ENCODE peak calls at places on chromosomes 11 and 22, in nine cellular contexts. One of them, this sample, is unnamed.

GRCh38 chr11:5809122-5809519 is 397 bp downstream of the OR52N2 start:
- DNase-seq in cardiac fibroblast: no peak
- DNase-seq in CD8-positive, alpha-beta T cell: no peak
- DNase-seq in HCT116: no peak
- DNase-seq in OCI-LY7: no peak
- DNase-seq in BE2C: no peak
- DNase-seq in osteoblast: no peak
- DNase-seq in sigmoid colon: no peak
- DNase-seq in breast epithelium: no peak
- DNase-seq in this sample: no peak

GRCh38 chr11:92227954-92228935 is 3.6 kb downstream of the FAT3 start:
- DNase-seq in cardiac fibroblast: no peak
- DNase-seq in CD8-positive, alpha-beta T cell: no peak
- DNase-seq in HCT116: no peak
- DNase-seq in OCI-LY7: no peak
- DNase-seq in BE2C: peak; percentile 12
- DNase-seq in osteoblast: peak; percentile 75
- DNase-seq in sigmoid colon: no peak
- DNase-seq in breast epithelium: no peak
- DNase-seq in this sample: no peak

GRCh38 chr11:119432484-119433368 is 9.8 kb upstream of the THY1 start:
- DNase-seq in cardiac fibroblast: peak; percentile 89
- DNase-seq in CD8-positive, alpha-beta T cell: no peak
- DNase-seq in HCT116: no peak
- DNase-seq in OCI-LY7: no peak
- DNase-seq in BE2C: no peak
- DNase-seq in osteoblast: peak; percentile 92
- DNase-seq in sigmoid colon: no peak
- DNase-seq in breast epithelium: no peak
- DNase-seq in this sample: no peak

GRCh38 chr11:34165786-34166557 is 60.5 kb downstream of the NAT10 start:
- DNase-seq in cardiac fibroblast: peak; percentile 12
- DNase-seq in CD8-positive, alpha-beta T cell: no peak
- DNase-seq in HCT116: no peak
- DNase-seq in OCI-LY7: no peak
- DNase-seq in BE2C: peak; percentile 44
- DNase-seq in osteoblast: peak; percentile 87
- DNase-seq in sigmoid colon: no peak
- DNase-seq in breast epithelium: no peak
- DNase-seq in this sample: no peak

GRCh38 chr22:30201970-30202369 is 44.6 kb downstream of the LIF start:
- DNase-seq in cardiac fibroblast: peak; percentile 88
- DNase-seq in CD8-positive, alpha-beta T cell: no peak
- DNase-seq in HCT116: no peak
- DNase-seq in OCI-LY7: no peak
- DNase-seq in BE2C: no peak
- DNase-seq in osteoblast: peak; percentile 87
- DNase-seq in sigmoid colon: no peak
- DNase-seq in breast epithelium: peak; percentile 35
- DNase-seq in this sample: no peak

GRCh38 chr11:69413993-69414392 is 67.5 kb upstream of the LINC01488 start:
- DNase-seq in cardiac fibroblast: no peak
- DNase-seq in CD8-positive, alpha-beta T cell: no peak
- DNase-seq in HCT116: no peak
- DNase-seq in OCI-LY7: no peak
- DNase-seq in BE2C: no peak
- DNase-seq in osteoblast: no peak
- DNase-seq in sigmoid colon: no peak
- DNase-seq in breast epithelium: no peak
- DNase-seq in this sample: no peak

GRCh38 chr22:47374273-47374771 is 611.9 kb downstream of the TBC1D22A start:
- DNase-seq in cardiac fibroblast: no peak
- DNase-seq in CD8-positive, alpha-beta T cell: no peak
- DNase-seq in HCT116: no peak
- DNase-seq in OCI-LY7: no peak
- DNase-seq in BE2C: no peak
- DNase-seq in osteoblast: peak; percentile 62
- DNase-seq in sigmoid colon: peak; percentile 52
- DNase-seq in breast epithelium: no peak
- DNase-seq in this sample: no peak

GRCh38 chr11:57649826-57650738 is at the start of gene YPEL4:
- DNase-seq in cardiac fibroblast: peak; percentile 87
- DNase-seq in CD8-positive, alpha-beta T cell: peak; percentile 61
- DNase-seq in HCT116: no peak
- DNase-seq in OCI-LY7: peak; percentile 21
- DNase-seq in BE2C: no peak
- DNase-seq in osteoblast: peak; percentile 95
- DNase-seq in sigmoid colon: peak; percentile 84
- DNase-seq in breast epithelium: peak; percentile 60
- DNase-seq in this sample: no peak

GRCh38 chr11:8442301-8442700 is 151.7 kb downstream of the STK33 start:
- DNase-seq in cardiac fibroblast: no peak
- DNase-seq in CD8-positive, alpha-beta T cell: no peak
- DNase-seq in HCT116: no peak
- DNase-seq in OCI-LY7: no peak
- DNase-seq in BE2C: peak; percentile 3
- DNase-seq in osteoblast: peak; percentile 26
- DNase-seq in sigmoid colon: no peak
- DNase-seq in breast epithelium: no peak
- DNase-seq in this sample: no peak

GRCh38 chr22:21990449-21991308 is 8.1 kb upstream of the TOP3B start:
- DNase-seq in cardiac fibroblast: no peak
- DNase-seq in CD8-positive, alpha-beta T cell: no peak
- DNase-seq in HCT116: no peak
- DNase-seq in OCI-LY7: no peak
- DNase-seq in BE2C: no peak
- DNase-seq in osteoblast: peak; percentile 48
- DNase-seq in sigmoid colon: no peak
- DNase-seq in breast epithelium: no peak
- DNase-seq in this sample: no peak

GRCh38 chr22:29555065-29555644 is 1.6 kb upstream of the THOC5 start:
- DNase-seq in cardiac fibroblast: peak; percentile 32
- DNase-seq in CD8-positive, alpha-beta T cell: no peak
- DNase-seq in HCT116: no peak
- DNase-seq in OCI-LY7: no peak
- DNase-seq in BE2C: no peak
- DNase-seq in osteoblast: peak; percentile 23
- DNase-seq in sigmoid colon: no peak
- DNase-seq in breast epithelium: peak; percentile 47
- DNase-seq in this sample: no peak

GRCh38 chr11:26227311-26227710 is 104.6 kb upstream of the ANO3 start:
- DNase-seq in cardiac fibroblast: peak; percentile 87
- DNase-seq in CD8-positive, alpha-beta T cell: no peak
- DNase-seq in HCT116: no peak
- DNase-seq in OCI-LY7: peak; percentile 82
- DNase-seq in BE2C: no peak
- DNase-seq in osteoblast: peak; percentile 64
- DNase-seq in sigmoid colon: no peak
- DNase-seq in breast epithelium: no peak
- DNase-seq in this sample: peak; percentile 19

GRCh38 chr11:47485112-47485511 is 36.2 kb upstream of the RAPSN start:
- DNase-seq in cardiac fibroblast: no peak
- DNase-seq in CD8-positive, alpha-beta T cell: no peak
- DNase-seq in HCT116: no peak
- DNase-seq in OCI-LY7: no peak
- DNase-seq in BE2C: no peak
- DNase-seq in osteoblast: no peak
- DNase-seq in sigmoid colon: no peak
- DNase-seq in breast epithelium: no peak
- DNase-seq in this sample: no peak

GRCh38 chr11:74950374-74950969 is 1.4 kb downstream of the SPCS2 start:
- DNase-seq in cardiac fibroblast: no peak
- DNase-seq in CD8-positive, alpha-beta T cell: no peak
- DNase-seq in HCT116: no peak
- DNase-seq in OCI-LY7: peak; percentile 63
- DNase-seq in BE2C: no peak
- DNase-seq in osteoblast: no peak
- DNase-seq in sigmoid colon: no peak
- DNase-seq in breast epithelium: no peak
- DNase-seq in this sample: no peak

GRCh38 chr11:28228196-28228595 is 120.0 kb downstream of the METTL15 start:
- DNase-seq in cardiac fibroblast: peak; percentile 37
- DNase-seq in CD8-positive, alpha-beta T cell: no peak
- DNase-seq in HCT116: no peak
- DNase-seq in OCI-LY7: no peak
- DNase-seq in BE2C: no peak
- DNase-seq in osteoblast: no peak
- DNase-seq in sigmoid colon: no peak
- DNase-seq in breast epithelium: no peak
- DNase-seq in this sample: no peak

GRCh38 chr11:79076526-79077115 is 364.2 kb downstream of the TENM4 start:
- DNase-seq in cardiac fibroblast: peak; percentile 57
- DNase-seq in CD8-positive, alpha-beta T cell: no peak
- DNase-seq in HCT116: peak; percentile 32
- DNase-seq in OCI-LY7: peak; percentile 24
- DNase-seq in BE2C: peak; percentile 65
- DNase-seq in osteoblast: peak; percentile 91
- DNase-seq in sigmoid colon: no peak
- DNase-seq in breast epithelium: no peak
- DNase-seq in this sample: no peak

GRCh38 chr11:67283490-67283963 is 5.6 kb upstream of the ANKRD13D start:
- DNase-seq in cardiac fibroblast: no peak
- DNase-seq in CD8-positive, alpha-beta T cell: no peak
- DNase-seq in HCT116: no peak
- DNase-seq in OCI-LY7: no peak
- DNase-seq in BE2C: no peak
- DNase-seq in osteoblast: peak; percentile 72
- DNase-seq in sigmoid colon: peak; percentile 67
- DNase-seq in breast epithelium: no peak
- DNase-seq in this sample: no peak

GRCh38 chr22:42217019-42217751 is 53.3 kb downstream of the TCF20 start:
- DNase-seq in cardiac fibroblast: no peak
- DNase-seq in CD8-positive, alpha-beta T cell: no peak
- DNase-seq in HCT116: no peak
- DNase-seq in OCI-LY7: no peak
- DNase-seq in BE2C: no peak
- DNase-seq in osteoblast: no peak
- DNase-seq in sigmoid colon: no peak
- DNase-seq in breast epithelium: no peak
- DNase-seq in this sample: no peak

GRCh38 chr22:28402539-28402938 is 277.1 kb downstream of the TTC28 start:
- DNase-seq in cardiac fibroblast: no peak
- DNase-seq in CD8-positive, alpha-beta T cell: no peak
- DNase-seq in HCT116: no peak
- DNase-seq in OCI-LY7: no peak
- DNase-seq in BE2C: no peak
- DNase-seq in osteoblast: no peak
- DNase-seq in sigmoid colon: no peak
- DNase-seq in breast epithelium: no peak
- DNase-seq in this sample: no peak

GRCh38 chr11:20912046-20912821 is 242.8 kb downstream of the NELL1 start:
- DNase-seq in cardiac fibroblast: no peak
- DNase-seq in CD8-positive, alpha-beta T cell: no peak
- DNase-seq in HCT116: no peak
- DNase-seq in OCI-LY7: no peak
- DNase-seq in BE2C: no peak
- DNase-seq in osteoblast: no peak
- DNase-seq in sigmoid colon: no peak
- DNase-seq in breast epithelium: no peak
- DNase-seq in this sample: no peak

GRCh38 chr11:126518996-126519351 is 163.5 kb downstream of the ST3GAL4 start:
- DNase-seq in cardiac fibroblast: no peak
- DNase-seq in CD8-positive, alpha-beta T cell: no peak
- DNase-seq in HCT116: no peak
- DNase-seq in OCI-LY7: no peak
- DNase-seq in BE2C: peak; percentile 50
- DNase-seq in osteoblast: no peak
- DNase-seq in sigmoid colon: peak; percentile 22
- DNase-seq in breast epithelium: no peak
- DNase-seq in this sample: no peak
- H3K4me3 ChIP-seq in cardiac fibroblast: no peak overlapping the region
- H3K4me3 ChIP-seq in CD8-positive, alpha-beta T cell: no peak overlapping the region
- H3K4me3 ChIP-seq in HCT116: no peak overlapping the region
- H3K4me3 ChIP-seq in OCI-LY7: no peak overlapping the region
- H3K4me3 ChIP-seq in BE2C: peak overlapping the region; percentile 33
- H3K4me3 ChIP-seq in osteoblast: no peak overlapping the region
- H3K4me3 ChIP-seq in sigmoid colon: no peak overlapping the region
- H3K4me3 ChIP-seq in breast epithelium: no peak overlapping the region
- H3K4me3 ChIP-seq in this sample: no peak overlapping the region

DNA sequence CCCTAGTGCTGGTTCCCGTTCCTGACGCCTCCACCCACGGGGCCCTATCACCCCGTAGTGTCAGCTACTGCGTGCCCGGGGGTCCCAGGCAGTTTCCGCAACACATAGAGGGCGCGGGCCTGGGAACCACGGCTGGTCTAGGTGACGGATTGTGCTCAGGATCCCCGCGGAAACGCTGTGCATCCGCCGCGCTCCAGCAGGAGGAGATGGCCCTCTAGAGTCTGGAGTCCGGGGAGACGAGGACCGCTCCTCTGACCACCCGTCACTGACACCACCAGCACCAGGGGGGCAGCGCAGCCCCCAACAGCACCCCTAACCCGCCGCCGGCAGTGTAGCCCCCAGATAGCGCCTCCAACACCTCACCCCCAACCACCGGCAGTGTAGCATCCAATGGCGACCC is 4.4 kb upstream of the RFPL3 start:
- DNase-seq in cardiac fibroblast: no peak
- DNase-seq in CD8-positive, alpha-beta T cell: no peak
- DNase-seq in HCT116: no peak
- DNase-seq in OCI-LY7: no peak
- DNase-seq in BE2C: no peak
- DNase-seq in osteoblast: no peak
- DNase-seq in sigmoid colon: no peak
- DNase-seq in breast epithelium: no peak
- DNase-seq in this sample: no peak
- TF ChIP-seq CTCF in cardiac fibroblast: no peak
- TF ChIP-seq CTCF in CD8-positive, alpha-beta T cell: no peak
- TF ChIP-seq CTCF in HCT116: no peak
- TF ChIP-seq CTCF in OCI-LY7: no peak
- TF ChIP-seq CTCF in BE2C: no peak
- TF ChIP-seq CTCF in osteoblast: no peak
- TF ChIP-seq CTCF in sigmoid colon: no peak
- TF ChIP-seq CTCF in breast epithelium: no peak
- TF ChIP-seq CTCF in this sample: no peak

DNA sequence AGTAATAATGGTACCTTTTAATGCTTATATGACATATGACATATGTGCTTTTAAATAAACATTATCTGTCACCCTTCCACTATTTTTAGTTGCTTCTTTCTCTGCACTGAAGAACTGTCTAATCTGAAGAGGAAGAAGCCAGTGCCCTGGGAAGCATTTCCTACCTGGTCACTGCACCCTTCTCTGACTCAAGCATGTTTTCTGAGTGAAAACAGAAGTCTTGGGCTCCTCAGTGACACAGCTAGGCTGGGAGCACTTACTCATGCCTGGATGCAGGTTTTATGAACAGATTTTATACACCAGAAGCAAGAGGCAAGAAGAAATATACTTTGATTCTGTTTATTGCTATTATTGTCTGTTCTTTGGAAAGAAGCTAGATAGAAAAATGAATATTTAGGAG is 388.3 kb upstream of the CCDC90B start:
- DNase-seq in cardiac fibroblast: no peak
- DNase-seq in CD8-positive, alpha-beta T cell: no peak
- DNase-seq in HCT116: no peak
- DNase-seq in OCI-LY7: no peak
- DNase-seq in BE2C: no peak
- DNase-seq in osteoblast: no peak
- DNase-seq in sigmoid colon: no peak
- DNase-seq in breast epithelium: no peak
- DNase-seq in this sample: no peak
- H3K4me3 ChIP-seq in cardiac fibroblast: no peak overlapping the region
- H3K4me3 ChIP-seq in CD8-positive, alpha-beta T cell: no peak overlapping the region
- H3K4me3 ChIP-seq in HCT116: no peak overlapping the region
- H3K4me3 ChIP-seq in OCI-LY7: no peak overlapping the region
- H3K4me3 ChIP-seq in BE2C: no peak overlapping the region
- H3K4me3 ChIP-seq in osteoblast: no peak overlapping the region
- H3K4me3 ChIP-seq in sigmoid colon: no peak overlapping the region
- H3K4me3 ChIP-seq in breast epithelium: no peak overlapping the region
- H3K4me3 ChIP-seq in this sample: no peak overlapping the region

GRCh38 chr11:130178992-130179391 is 19.4 kb downstream of the ST14 start:
- DNase-seq in cardiac fibroblast: no peak
- DNase-seq in CD8-positive, alpha-beta T cell: no peak
- DNase-seq in HCT116: no peak
- DNase-seq in OCI-LY7: no peak
- DNase-seq in BE2C: no peak
- DNase-seq in osteoblast: no peak
- DNase-seq in sigmoid colon: no peak
- DNase-seq in breast epithelium: peak; percentile 37
- DNase-seq in this sample: no peak
- TF ChIP-seq CTCF in cardiac fibroblast: no peak
- TF ChIP-seq CTCF in CD8-positive, alpha-beta T cell: no peak
- TF ChIP-seq CTCF in HCT116: no peak
- TF ChIP-seq CTCF in OCI-LY7: no peak
- TF ChIP-seq CTCF in BE2C: no peak
- TF ChIP-seq CTCF in osteoblast: no peak
- TF ChIP-seq CTCF in sigmoid colon: no peak
- TF ChIP-seq CTCF in breast epithelium: no peak
- TF ChIP-seq CTCF in this sample: no peak